ENCODE peak calls at places on chromosomes 12 and 14, in six cellular contexts. A is neural progenitor cell, F is brain microvascular endothelial cell, R is Panc1, N is lower leg skin, I is foreskin fibroblast. C is an unnamed sample.

GRCh38 chr12:125455556-125455955 is 390.3 kb downstream of the AACS start:
- DNase-seq in A (peak), R (no peak), N (no peak), I (no peak), F (no peak), C (no peak)

GRCh38 chr14:22994762-22995275 is 12.5 kb upstream of the AJUBA start:
- DNase-seq in I (peak), A (peak), F (no peak), N (peak), R (no peak), C (no peak)

GRCh38 chr14:51056431-51056830 is 38.5 kb downstream of the TRIM9 start:
- DNase-seq in A (no peak), F (no peak), N (no peak), I (no peak), R (no peak), C (no peak)

GRCh38 chr12:53221203-53222076 is 10.6 kb downstream of the RARG start:
- DNase-seq in N (peak), F (peak), R (no peak), A (peak), I (peak), C (no peak)

GRCh38 chr12:6547987-6548386 is 7.9 kb downstream of the IFFO1 start:
- DNase-seq in F (peak), R (no peak), I (peak), A (no peak), N (no peak), C (no peak)

GRCh38 chr12:92654929-92655328 is 47.9 kb upstream of the PLEKHG7 start:
- DNase-seq in N (no peak), A (no peak), F (no peak), R (no peak), I (peak), C (no peak)

GRCh38 chr12:52195065-52195730 is 3.4 kb upstream of the KRT80 start:
- DNase-seq in A (peak), R (no peak), F (no peak), N (no peak), I (no peak), C (no peak)

GRCh38 chr12:15599266-15600037 is 189.7 kb downstream of the EPS8 start:
- DNase-seq in I (peak), N (no peak), F (peak), A (no peak), R (no peak), C (no peak)

GRCh38 chr14:32372154-32372553 is 43.1 kb downstream of the AKAP6 start:
- DNase-seq in I (peak), F (peak), N (no peak), R (no peak), A (no peak), C (no peak)

GRCh38 chr14:72876710-72877063 is 17.2 kb downstream of the DPF3 start:
- DNase-seq in F (no peak), N (no peak), I (no peak), R (no peak), A (peak), C (no peak)

GRCh38 chr14:58638231-58639205 is 756 bp downstream of the DACT1 start:
- DNase-seq in R (no peak), N (no peak), A (peak), F (no peak), I (peak), C (no peak)

GRCh38 chr12:101551362-101552114 is 43.2 kb upstream of the MYBPC1 start:
- DNase-seq in N (no peak), A (no peak), F (no peak), I (no peak), R (no peak), C (no peak)

GRCh38 chr14:73325630-73326299 is 88.5 kb downstream of the PAPLN start:
- DNase-seq in R (no peak), N (no peak), I (no peak), A (no peak), F (no peak), C (no peak)

GRCh38 chr12:63394994-63395393 is 244.0 kb upstream of the AVPR1A start:
- DNase-seq in I (no peak), R (no peak), A (no peak), N (no peak), F (no peak), C (no peak)

GRCh38 chr14:89356496-89356895 is 60.5 kb downstream of the FOXN3 start:
- DNase-seq in F (no peak), A (no peak), N (no peak), R (no peak), I (no peak), C (no peak)

GRCh38 chr12:97386133-97386581 is 76.4 kb upstream of the RMST start:
- DNase-seq in A (peak), I (no peak), N (no peak), R (no peak), F (no peak), C (no peak)

GRCh38 chr12:79508622-79509021 is 182.1 kb downstream of the PAWR start:
- DNase-seq in A (no peak), N (no peak), F (no peak), I (no peak), R (no peak), C (no peak)
- TF ChIP-seq CTCF in A (peak), N (no peak), F (no peak), I (no peak), R (no peak), C (no peak)

GRCh38 chr12:83015390-83016225 is 328.9 kb downstream of the TMTC2 start:
- DNase-seq in F (peak), A (no peak), N (no peak), R (no peak), I (peak), C (no peak)
- H3K4me3 ChIP-seq in F (peak), A (no peak), N (no peak), R (no peak), I (peak), C (no peak)

GRCh38 chr12:25824729-25825128 is 133.8 kb upstream of the RASSF8 start:
- DNase-seq in A (no peak), R (no peak), I (no peak), F (no peak), N (no peak), C (no peak)

GRCh38 chr12:25828188-25828587 is 130.3 kb upstream of the RASSF8 start:
- DNase-seq in A (no peak), F (no peak), R (no peak), N (no peak), I (peak), C (no peak)

GRCh38 chr12:25827747-25828146 is 130.7 kb upstream of the RASSF8 start:
- DNase-seq in F (no peak), N (no peak), I (no peak), R (no peak), A (no peak), C (no peak)

GRCh38 chr12:25827141-25827540 is 131.3 kb upstream of the RASSF8 start:
- DNase-seq in A (no peak), R (no peak), I (no peak), F (no peak), N (no peak), C (no peak)

GRCh38 chr12:25825494-25825893 is 133.0 kb upstream of the RASSF8 start:
- DNase-seq in A (no peak), R (no peak), I (peak), N (no peak), F (no peak), C (no peak)
- TF ChIP-seq CTCF in A (no peak), R (no peak), I (peak), N (no peak), F (peak), C (no peak)

DNA sequence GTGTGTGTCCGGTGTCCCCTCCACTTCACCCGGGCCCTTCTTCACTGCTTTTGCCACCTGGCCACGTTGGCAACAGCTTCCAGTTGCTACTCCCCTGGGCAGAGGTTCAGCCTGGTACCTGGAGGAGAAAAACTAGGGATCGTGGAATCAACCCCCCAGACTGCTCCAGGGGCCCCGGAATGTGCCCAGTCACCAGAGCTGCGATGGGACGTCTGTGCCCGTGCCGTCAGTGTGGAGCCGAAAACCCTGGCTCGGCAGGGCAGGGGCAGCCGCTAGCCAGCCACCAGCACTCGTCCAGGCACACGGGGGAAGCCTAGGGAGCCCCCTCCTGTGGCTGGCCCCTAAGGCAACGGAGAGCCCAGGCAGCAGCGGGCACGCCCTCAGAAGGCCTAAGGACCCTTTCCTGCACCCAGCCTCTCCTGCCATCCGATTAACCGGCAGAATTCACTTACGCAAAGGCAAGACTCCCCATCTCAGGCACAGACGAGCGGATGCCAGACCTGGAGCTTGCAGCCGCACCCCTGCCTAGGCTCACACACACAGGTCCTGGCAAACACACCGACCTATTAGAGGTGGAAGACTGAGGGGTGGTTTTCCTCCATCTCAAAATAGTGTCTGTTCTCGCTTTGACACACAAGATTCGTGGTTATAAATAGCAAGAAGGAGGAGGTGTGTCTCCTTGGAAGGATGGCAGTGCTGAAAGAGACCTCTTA is 62.6 kb downstream of the FBXL14 start:
- DNase-seq in A (no peak), R (no peak), N (peak), I (peak), F (no peak), C (peak)
- H3K4me3 ChIP-seq in A (peak), R (peak), N (no peak), I (peak), F (peak), C (peak)